ENCODE peak calls at places on chromosomes 3 and 15, in eight cellular contexts. U is NCI-H510A treated with DMSO at 0.1 percent for 48 hours; M is stimulated activated CD4-positive, alpha-beta T cell treated with anti-CD3 and anti-CD28 coated beads, Interleukin-1b, Interleukin-23, amount 100 ng/mL, for 24 hours; S is hypothalamus; Z is OCI-LY7; K is CD4-positive, alpha-beta memory T cell; O is prostate gland; Y is ecto neural progenitor cell. X is an unnamed sample.

GRCh38 chr3:181755959-181756358 is 44.2 kb downstream of the SOX2 start:
- DNase-seq in U (peak), M (no peak), S (no peak), Z (no peak), K (no peak), O (no peak), Y (no peak), X (no peak)

GRCh38 chr15:92385096-92385495 is 8.6 kb upstream of the ST8SIA2 start:
- DNase-seq in U (no peak), M (no peak), S (no peak), Z (no peak), K (no peak), O (no peak), Y (no peak), X (no peak)

GRCh38 chr3:60703008-60703407 is 548.2 kb downstream of the FHIT start:
- DNase-seq in U (no peak), M (no peak), S (no peak), Z (no peak), K (no peak), O (no peak), Y (no peak), X (no peak)

GRCh38 chr3:196995027-196995426 is 26.4 kb upstream of the PIGZ start:
- DNase-seq in U (no peak), M (no peak), S (no peak), Z (no peak), K (no peak), O (no peak), Y (no peak), X (no peak)

GRCh38 chr15:77013786-77014136 is 18.8 kb downstream of the PSTPIP1 start:
- DNase-seq in U (no peak), M (peak), S (no peak), Z (no peak), K (peak), O (no peak), Y (no peak), X (no peak)

GRCh38 chr15:77959094-77959879 is 118.2 kb downstream of the TBC1D2B start:
- DNase-seq in U (peak), M (peak), S (peak), Z (peak), K (peak), O (peak), Y (peak), X (peak)

GRCh38 chr3:44993471-44994205 is 17.6 kb downstream of the EXOSC7 start:
- DNase-seq in U (no peak), M (no peak), S (no peak), Z (no peak), K (no peak), O (no peak), Y (no peak), X (no peak)

GRCh38 chr3:162978136-162978535 is 1481.5 kb downstream of the OTOL1 start:
- DNase-seq in U (no peak), M (no peak), S (no peak), Z (no peak), K (no peak), O (no peak), Y (no peak), X (no peak)

GRCh38 chr3:99700637-99701268 is 62.4 kb downstream of the COL8A1 start:
- DNase-seq in U (no peak), M (no peak), S (no peak), Z (no peak), K (no peak), O (no peak), Y (no peak), X (no peak)

GRCh38 chr3:104101736-104102135 is 1265.0 kb upstream of the ALCAM start:
- DNase-seq in U (no peak), M (no peak), S (no peak), Z (no peak), K (no peak), O (no peak), Y (no peak), X (no peak)

GRCh38 chr3:48429416-48430358 is at the start of gene PLXNB1:
- DNase-seq in U (peak), M (peak), S (peak), Z (peak), K (peak), O (peak), Y (peak), X (peak)

GRCh38 chr3:33954956-33955355 is 156.5 kb downstream of the PDCD6IP start:
- DNase-seq in U (no peak), M (no peak), S (no peak), Z (peak), K (no peak), O (no peak), Y (no peak), X (no peak)

GRCh38 chr3:6989608-6990291 is 128.8 kb downstream of the GRM7 start:
- DNase-seq in U (no peak), M (no peak), S (no peak), Z (no peak), K (no peak), O (no peak), Y (no peak), X (no peak)

GRCh38 chr3:15271785-15272381 is 60.5 kb downstream of the SH3BP5 start:
- DNase-seq in U (no peak), M (peak), S (no peak), Z (peak), K (peak), O (no peak), Y (no peak), X (no peak)

GRCh38 chr3:55750525-55750924 is 263.4 kb upstream of the WNT5A start:
- DNase-seq in U (no peak), M (no peak), S (no peak), Z (no peak), K (no peak), O (peak), Y (no peak), X (no peak)

GRCh38 chr3:58824285-58824684 is 157.7 kb upstream of the FAM3D start:
- DNase-seq in U (peak), M (no peak), S (peak), Z (peak), K (no peak), O (no peak), Y (peak), X (peak)

GRCh38 chr3:140834266-140835037 is 107.2 kb upstream of the SLC25A36 start:
- DNase-seq in U (no peak), M (no peak), S (no peak), Z (no peak), K (no peak), O (no peak), Y (no peak), X (no peak)

GRCh38 chr3:140292154-140292553 is 357.2 kb downstream of the CLSTN2 start:
- DNase-seq in U (no peak), M (no peak), S (no peak), Z (no peak), K (no peak), O (no peak), Y (no peak), X (no peak)

GRCh38 chr15:68304611-68305337 is 27.2 kb downstream of the FEM1B start:
- DNase-seq in U (peak), M (no peak), S (no peak), Z (no peak), K (no peak), O (no peak), Y (no peak), X (no peak)

GRCh38 chr3:43766672-43767465 is 76.1 kb downstream of the ABHD5 start:
- DNase-seq in U (no peak), M (no peak), S (no peak), Z (no peak), K (no peak), O (no peak), Y (no peak), X (no peak)

GRCh38 chr3:189117087-189117486 is 54.7 kb upstream of the TPRG1 start:
- DNase-seq in U (no peak), M (no peak), S (no peak), Z (no peak), K (no peak), O (no peak), Y (no peak), X (no peak)

GRCh38 chr3:150223568-150223967 is 184.5 kb upstream of the TSC22D2 start:
- DNase-seq in U (no peak), M (no peak), S (no peak), Z (no peak), K (no peak), O (no peak), Y (no peak), X (no peak)

GRCh38 chr3:143535994-143536784 is 312.1 kb downstream of the SLC9A9 start:
- DNase-seq in U (no peak), M (no peak), S (no peak), Z (no peak), K (no peak), O (no peak), Y (no peak), X (no peak)

GRCh38 chr3:129453732-129454131 is 13.7 kb downstream of the IFT122 start:
- DNase-seq in U (no peak), M (no peak), S (no peak), Z (no peak), K (no peak), O (no peak), Y (no peak), X (no peak)

X was measured in glutamatergic neuron.